ENCODE peak calls at places on chromosomes 11 and 22, in six cellular contexts. M, K, Y, W, A and H are unnamed samples.

GRCh38 chr22:24181088-24181995 is at the start of gene SUSD2:
- DNase-seq in M (peak; percentile 49), K (no peak), Y (peak; percentile 60), W (peak; percentile 51), A (peak; percentile 69), H (no peak)

GRCh38 chr22:26610072-26610958 is 7.5 kb downstream of the CRYBB1 start:
- DNase-seq in M (peak; percentile 97), K (no peak), Y (peak; percentile 35), W (no peak), A (no peak), H (no peak)

GRCh38 chr11:40514124-40514523 is 945.3 kb downstream of the LRRC4C start:
- DNase-seq in M (peak; percentile 0), K (no peak), Y (no peak), W (no peak), A (no peak), H (no peak)

GRCh38 chr11:8283510-8284272 is 20.0 kb upstream of the LMO1 start:
- DNase-seq in M (peak; percentile 5), K (no peak), Y (no peak), W (no peak), A (no peak), H (peak; percentile 55)

GRCh38 chr11:5324197-5324596 is at the start of gene OR51B2:
- DNase-seq in M (no peak), K (no peak), Y (no peak), W (no peak), A (no peak), H (no peak)

GRCh38 chr22:22074634-22075381 is 92.2 kb upstream of the TOP3B start:
- DNase-seq in M (no peak), K (no peak), Y (no peak), W (no peak), A (no peak), H (no peak)

GRCh38 chr22:45785458-45785857 is 113.8 kb downstream of the ATXN10 start:
- DNase-seq in M (no peak), K (no peak), Y (no peak), W (no peak), A (no peak), H (no peak)

GRCh38 chr11:111406589-111406988 is 27.5 kb upstream of the POU2AF1 start:
- DNase-seq in M (no peak), K (no peak), Y (no peak), W (no peak), A (no peak), H (no peak)

GRCh38 chr11:66877585-66877984 is 20.7 kb downstream of the LRFN4 start:
- DNase-seq in M (no peak), K (no peak), Y (no peak), W (no peak), A (no peak), H (peak; percentile 11)